ENCODE peak calls at places on chromosomes 11 and 22, in ten cellular contexts. V is heart left ventricle; U is naive thymus-derived CD4-positive, alpha-beta T cell; W is pancreas; K is GM23338; P is CD4-positive, alpha-beta memory T cell; M is HCT116; J is fibroblast of lung; Y is MM.1S; I is epithelial cell of esophagus. L is an unnamed sample.

GRCh38 chr11:43574949-43575915 is 105.3 kb upstream of the HSD17B12 start:
- DNase-seq in P (no peak), W (peak), K (peak), I (peak), Y (no peak), M (no peak), J (peak), U (no peak), V (peak), L (no peak)

GRCh38 chr11:56764976-56765375 is 16.5 kb upstream of the OR9G4 start:
- DNase-seq in U (no peak), K (no peak), V (no peak), W (no peak), M (no peak), Y (no peak), I (peak), J (no peak), P (no peak), L (no peak)

GRCh38 chr22:38016182-38017078 is 32.1 kb upstream of the SOX10 start:
- DNase-seq in P (no peak), I (peak), U (no peak), W (no peak), J (peak), K (peak), M (no peak), V (no peak), Y (no peak), L (peak)

GRCh38 chr11:118921121-118921928 is 4.4 kb downstream of the BCL9L start:
- DNase-seq in V (peak), W (no peak), J (peak), P (no peak), M (no peak), Y (no peak), I (peak), U (no peak), K (peak), L (peak)

GRCh38 chr22:36221799-36222751 is 17.3 kb downstream of the APOL2 start:
- DNase-seq in M (peak), P (peak), V (no peak), W (no peak), J (peak), I (peak), K (peak), U (peak), Y (peak), L (peak)

GRCh38 chr11:35785287-35786167 is 123.0 kb downstream of the TRIM44 start:
- DNase-seq in K (no peak), U (no peak), I (peak), J (no peak), P (no peak), M (no peak), V (no peak), Y (no peak), W (no peak), L (no peak)

GRCh38 chr11:65965986-65966762 is 4.6 kb downstream of the SART1 start:
- DNase-seq in Y (no peak), P (no peak), J (no peak), V (no peak), M (no peak), W (no peak), K (no peak), I (no peak), U (no peak), L (no peak)

GRCh38 chr11:130775306-130776043 is 140.8 kb downstream of the SNX19 start:
- DNase-seq in M (no peak), Y (no peak), I (peak), W (no peak), K (no peak), P (no peak), U (no peak), V (no peak), J (peak), L (no peak)

GRCh38 chr11:118735203-118735602 is 55.8 kb upstream of the TREH start:
- DNase-seq in J (no peak), V (no peak), I (peak), P (no peak), K (no peak), Y (no peak), M (no peak), U (no peak), W (no peak), L (no peak)

GRCh38 chr22:33906475-33906874 is 13.8 kb downstream of the LARGE1 start:
- DNase-seq in U (no peak), Y (no peak), K (no peak), I (no peak), W (no peak), M (no peak), J (no peak), P (no peak), V (no peak), L (no peak)

GRCh38 chr11:11963842-11964773 is 44.3 kb downstream of the DKK3 start:
- DNase-seq in W (no peak), M (no peak), J (no peak), V (no peak), I (no peak), P (no peak), K (no peak), U (no peak), Y (no peak), L (no peak)

GRCh38 chr11:94728541-94728940 is 39.6 kb upstream of the AMOTL1 start:
- DNase-seq in K (no peak), P (no peak), Y (no peak), J (no peak), I (peak), W (no peak), V (no peak), M (no peak), U (no peak), L (no peak)

GRCh38 chr11:70169136-70169535 is 34.0 kb upstream of the FADD start:
- DNase-seq in J (no peak), Y (no peak), K (no peak), W (no peak), P (no peak), U (no peak), M (no peak), V (no peak), I (no peak), L (no peak)

GRCh38 chr22:39360674-39361413 is 11.1 kb downstream of the SYNGR1 start:
- DNase-seq in V (peak), K (peak), P (no peak), J (no peak), Y (no peak), M (no peak), U (no peak), W (no peak), I (peak), L (no peak)

GRCh38 chr11:5224538-5225479 is 2.1 kb downstream of the HBB start:
- DNase-seq in J (no peak), I (no peak), V (no peak), P (no peak), Y (no peak), M (no peak), W (no peak), K (no peak), U (no peak), L (no peak)

GRCh38 chr11:112453601-112454577 is 193.2 kb upstream of the PLET1 start:
- DNase-seq in M (peak), P (peak), U (peak), I (peak), W (no peak), J (peak), Y (peak), V (no peak), K (peak), L (peak)

GRCh38 chr22:44988671-44989070 is 21.1 kb downstream of the PHF21B start:
- DNase-seq in Y (no peak), U (no peak), W (no peak), J (no peak), V (no peak), I (no peak), K (no peak), P (no peak), M (no peak), L (no peak)

GRCh38 chr11:79269923-79270322 is 170.9 kb downstream of the TENM4 start:
- DNase-seq in Y (no peak), J (no peak), M (no peak), V (no peak), U (no peak), I (no peak), K (peak), W (no peak), P (no peak), L (no peak)

GRCh38 chr11:15985127-15985862 is 371.1 kb downstream of the SOX6 start:
- DNase-seq in U (no peak), I (no peak), V (no peak), W (no peak), P (no peak), Y (no peak), J (no peak), K (peak), M (no peak), L (no peak)

DNA sequence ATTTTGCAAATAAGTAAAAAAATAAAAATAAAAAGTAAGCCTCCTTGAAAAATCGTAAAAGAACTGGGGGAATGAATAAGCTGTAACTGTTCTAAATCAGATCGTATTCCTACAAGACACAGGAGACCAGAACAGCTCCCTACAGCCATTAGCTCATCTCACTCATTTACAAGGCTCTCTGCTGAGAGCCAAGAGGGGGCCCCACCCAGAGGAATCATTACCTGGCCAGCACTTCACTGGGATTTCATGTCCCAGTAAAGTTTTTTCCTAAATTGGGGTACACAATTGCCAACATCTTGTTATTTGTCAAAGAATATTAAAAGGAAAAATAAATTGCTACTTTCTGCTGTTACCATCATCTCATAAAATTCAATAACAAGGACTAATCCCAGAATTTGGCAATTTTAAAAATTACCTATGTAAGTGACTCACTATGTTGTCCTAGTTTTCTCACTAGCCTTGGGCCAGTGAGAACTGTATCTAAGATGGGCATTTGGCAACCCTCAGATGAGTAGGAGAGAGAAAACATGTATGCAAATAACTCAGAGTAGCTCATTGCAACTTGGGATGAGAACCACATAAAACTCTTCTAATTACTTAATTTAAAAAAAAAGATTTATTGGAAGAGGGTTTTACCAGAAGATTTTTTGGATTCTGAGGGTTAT is 18.4 kb upstream of the SMTN start:
- DNase-seq in P (no peak), V (no peak), M (no peak), I (peak), J (no peak), U (no peak), W (no peak), Y (no peak), K (no peak), L (no peak)
- H3K4me3 ChIP-seq in P (no peak), V (no peak), M (no peak), I (no peak), J (no peak), U (no peak), W (no peak), Y (no peak), K (no peak), L (no peak)

GRCh38 chr22:25896592-25896991 is 154.6 kb downstream of the MYO18B start:
- DNase-seq in M (no peak), U (no peak), K (no peak), Y (no peak), V (no peak), P (no peak), W (no peak), I (no peak), J (no peak), L (no peak)
- H3K4me3 ChIP-seq in M (no peak), U (no peak), K (no peak), Y (no peak), V (no peak), P (no peak), W (no peak), I (no peak), J (no peak), L (no peak)

GRCh38 chr22:28077166-28077565 is 158.1 kb upstream of the PITPNB start:
- DNase-seq in Y (no peak), I (no peak), P (no peak), V (no peak), K (no peak), W (no peak), U (no peak), M (no peak), J (no peak), L (no peak)

GRCh38 chr22:28075260-28075981 is 156.4 kb upstream of the PITPNB start:
- DNase-seq in I (peak), W (no peak), P (no peak), Y (no peak), U (no peak), K (no peak), V (no peak), J (peak), M (no peak), L (peak)

GRCh38 chr22:28074526-28074925 is 155.5 kb upstream of the PITPNB start:
- DNase-seq in K (no peak), Y (no peak), W (no peak), V (no peak), P (no peak), J (no peak), M (no peak), I (no peak), U (no peak), L (no peak)

DNA sequence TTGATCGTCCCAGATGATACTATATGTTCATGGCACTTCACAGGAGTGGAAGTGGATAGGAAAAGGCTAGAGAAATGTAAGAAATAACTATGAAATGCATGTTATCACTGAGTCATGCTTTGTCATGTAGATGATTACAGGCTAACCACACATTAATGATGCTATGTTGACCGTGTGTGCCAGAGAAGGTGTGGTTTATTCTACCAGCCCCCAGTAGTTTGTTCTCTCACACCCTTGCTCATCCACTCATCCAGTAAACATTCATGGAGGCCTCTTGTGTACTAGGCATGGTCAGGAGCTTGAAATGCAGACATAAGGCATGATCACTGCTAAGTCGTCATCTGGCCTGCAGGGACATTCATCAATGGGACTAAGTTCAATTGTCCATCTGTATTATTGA is 153.0 kb upstream of the PITPNB start:
- DNase-seq in I (peak), U (no peak), J (no peak), P (no peak), M (no peak), W (no peak), K (no peak), V (no peak), Y (no peak), L (no peak)
- H3K4me3 ChIP-seq in I (no peak), U (no peak), J (no peak), P (no peak), M (no peak), W (no peak), K (no peak), V (no peak), Y (no peak), L (no peak)

GRCh38 chr22:19958083-19959042 is 16.7 kb upstream of the TXNRD2 start:
- DNase-seq in J (peak), V (no peak), M (no peak), W (no peak), K (no peak), P (no peak), Y (no peak), U (no peak), I (no peak), L (no peak)
- H3K4me3 ChIP-seq in J (peak), V (no peak), M (peak), W (no peak), K (peak), P (no peak), Y (no peak), U (no peak), I (peak), L (no peak)

GRCh38 chr11:330307-330693 is 9.6 kb upstream of the IFITM3 start:
- DNase-seq in W (no peak), Y (no peak), U (no peak), I (no peak), P (no peak), M (no peak), V (peak), J (no peak), K (no peak), L (no peak)
- H3K4me3 ChIP-seq in W (no peak), Y (no peak), U (no peak), I (no peak), P (no peak), M (no peak), V (no peak), J (no peak), K (no peak), L (no peak)

GRCh38 chr22:32665676-32666075 is 135.8 kb upstream of the TIMP3 start:
- DNase-seq in V (no peak), I (peak), U (no peak), P (no peak), M (no peak), K (no peak), J (peak), Y (no peak), W (no peak), L (no peak)

GRCh38 chr22:32672542-32672941 is 129.0 kb upstream of the TIMP3 start:
- DNase-seq in W (no peak), V (no peak), J (no peak), U (no peak), I (no peak), M (no peak), Y (no peak), P (no peak), K (no peak), L (no peak)

GRCh38 chr22:32662587-32662915 is 139.0 kb upstream of the TIMP3 start:
- DNase-seq in U (no peak), W (no peak), V (no peak), Y (no peak), M (no peak), I (no peak), J (no peak), K (no peak), P (no peak), L (no peak)

GRCh38 chr22:32668254-32669094 is 133.0 kb upstream of the TIMP3 start:
- DNase-seq in Y (no peak), I (no peak), V (no peak), U (no peak), K (no peak), M (no peak), J (no peak), P (no peak), W (no peak), L (no peak)
- H3K4me3 ChIP-seq in Y (no peak), I (no peak), V (no peak), U (no peak), K (no peak), M (no peak), J (no peak), P (no peak), W (no peak), L (no peak)

GRCh38 chr11:61007971-61008896 is 36.8 kb downstream of the CD6 start:
- DNase-seq in J (no peak), U (no peak), P (no peak), W (peak), M (no peak), I (no peak), K (peak), V (no peak), Y (no peak), L (peak)

GRCh38 chr11:61004841-61005240 is 33.4 kb downstream of the CD6 start:
- DNase-seq in K (no peak), Y (no peak), M (no peak), U (peak), W (no peak), I (no peak), J (no peak), V (no peak), P (peak), L (no peak)

GRCh38 chr11:61009392-61010275 is 38.2 kb downstream of the CD6 start:
- DNase-seq in V (no peak), I (no peak), K (no peak), M (no peak), P (no peak), U (no peak), W (no peak), J (no peak), Y (no peak), L (no peak)

GRCh38 chr11:61008971-61009370 is 37.5 kb downstream of the CD6 start:
- DNase-seq in U (no peak), K (no peak), Y (no peak), J (no peak), P (no peak), M (no peak), V (no peak), W (no peak), I (no peak), L (no peak)

GRCh38 chr11:61007383-61007970 is 36.0 kb downstream of the CD6 start:
- DNase-seq in I (peak), P (no peak), M (no peak), V (no peak), K (peak), J (no peak), W (peak), U (no peak), Y (peak), L (peak)
- H3K4me3 ChIP-seq in I (peak), P (no peak), M (no peak), V (peak), K (peak), J (no peak), W (peak), U (no peak), Y (peak), L (peak)

DNA sequence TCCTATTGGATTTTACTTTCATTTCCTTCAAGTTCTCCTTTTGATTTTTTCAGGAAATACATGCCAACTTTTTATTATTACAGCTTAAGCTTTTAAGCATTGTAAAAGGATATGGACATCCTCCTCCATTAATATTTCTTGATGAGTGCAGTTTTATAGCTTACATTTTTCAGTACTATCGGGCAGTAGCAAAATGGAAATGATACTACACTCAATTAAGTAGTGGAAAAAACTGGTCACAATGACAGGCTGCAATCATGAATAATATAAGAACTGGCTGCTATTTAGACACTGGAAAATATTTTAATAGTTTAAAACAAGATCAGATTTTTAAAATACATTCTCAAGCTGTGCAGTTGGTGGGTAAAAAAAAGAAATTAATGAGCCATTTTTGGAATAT is 20.5 kb downstream of the BBOX1 start:
- DNase-seq in K (no peak), V (no peak), U (no peak), Y (no peak), M (no peak), I (no peak), P (no peak), W (no peak), J (no peak), L (no peak)
- H3K4me3 ChIP-seq in K (no peak), V (no peak), U (no peak), Y (no peak), M (no peak), I (no peak), P (no peak), W (no peak), J (no peak), L (no peak)

DNA sequence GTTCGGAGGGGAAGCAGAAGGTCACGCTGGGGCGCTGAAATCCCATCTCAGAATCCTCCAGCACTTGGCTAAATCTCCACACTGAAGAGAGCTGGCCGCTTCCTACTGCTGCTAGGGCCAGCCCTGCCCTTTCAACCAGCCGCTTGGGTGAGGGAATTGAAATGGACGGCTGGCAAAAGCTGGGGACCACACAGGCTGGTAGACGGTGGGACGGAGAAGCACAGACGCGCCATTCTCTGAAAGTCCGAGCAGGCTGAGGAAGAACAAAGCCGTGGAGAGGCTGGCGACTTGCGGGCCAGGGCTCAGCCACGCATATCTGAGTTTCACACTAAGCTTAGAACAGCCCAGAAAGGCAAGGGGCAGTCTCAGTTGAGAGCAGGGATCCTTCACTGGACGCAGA is 3.6 kb downstream of the EHD1 start:
- DNase-seq in J (no peak), P (no peak), K (no peak), M (no peak), U (no peak), I (no peak), Y (no peak), W (no peak), V (no peak), L (no peak)
- H3K4me3 ChIP-seq in J (peak), P (peak), K (no peak), M (no peak), U (peak), I (no peak), Y (no peak), W (no peak), V (no peak), L (no peak)

GRCh38 chr22:27799334-27800249 is 2.0 kb downstream of the MN1 start:
- DNase-seq in W (peak), V (peak), J (no peak), U (no peak), M (no peak), I (peak), Y (no peak), K (no peak), P (no peak), L (no peak)
- H3K4me3 ChIP-seq in W (peak), V (peak), J (peak), U (no peak), M (no peak), I (peak), Y (no peak), K (peak), P (no peak), L (peak)

L was measured in colonic mucosa.